ENCODE peak calls at places on chromosomes 6 and 20, in five cellular contexts. Z is HAP-1; C is neuronal stem cell; E is Caco-2; I is CD8-positive, alpha-beta T cell. M is an unnamed sample.
A peak's percentile ranks its signal among the peaks of the same experiment; 100 is the strongest.

GRCh38 chr6:53065266-53066058 is at the start of gene FBXO9:
- DNase-seq in C (peak; percentile 79), E (peak; percentile 53), Z (peak; percentile 75), I (peak; percentile 49), M (peak; percentile 80)

GRCh38 chr20:58719971-58720371 is 27.4 kb downstream of the NPEPL1 start:
- DNase-seq in I (no peak), E (peak; percentile 34), Z (no peak), C (no peak), M (no peak)

GRCh38 chr6:166106076-166106686 is 61.5 kb downstream of the TBXT start:
- DNase-seq in C (peak; percentile 69), E (peak; percentile 68), Z (peak; percentile 88), I (peak; percentile 25), M (peak; percentile 27)

GRCh38 chr6:167758309-167759023 is 68.2 kb upstream of the AFDN start:
- DNase-seq in C (no peak), Z (no peak), E (no peak), I (no peak), M (no peak)

GRCh38 chr20:48751871-48752270 is 75.9 kb downstream of the PREX1 start:
- DNase-seq in C (no peak), Z (no peak), E (no peak), I (no peak), M (no peak)

GRCh38 chr20:32585011-32585518 is at the start of gene NOL4L:
- DNase-seq in I (no peak), C (no peak), Z (peak; percentile 56), E (no peak), M (peak; percentile 34)

GRCh38 chr20:7736336-7736735 is 203.9 kb downstream of the HAO1 start:
- DNase-seq in E (no peak), Z (no peak), C (no peak), I (no peak), M (no peak)

GRCh38 chr6:62904687-62905086 is 306.6 kb upstream of the FKBP1C start:
- DNase-seq in Z (no peak), C (no peak), I (no peak), E (no peak), M (no peak)

GRCh38 chr6:89315199-89315598 is at the start of gene GABRR2:
- DNase-seq in Z (no peak), I (no peak), E (no peak), C (no peak), M (no peak)

GRCh38 chr20:33415948-33416347 is 14.6 kb upstream of the CDK5RAP1 start:
- DNase-seq in I (no peak), C (peak; percentile 4), Z (peak; percentile 57), E (no peak), M (no peak)

GRCh38 chr6:122068291-122068769 is 331.1 kb upstream of the HSF2 start:
- DNase-seq in E (no peak), C (no peak), I (no peak), Z (no peak), M (no peak)

GRCh38 chr6:103215835-103216234 is 1643.9 kb downstream of the HACE1 start:
- DNase-seq in C (no peak), Z (no peak), E (no peak), I (no peak), M (no peak)

GRCh38 chr6:14275493-14275851 is 157.9 kb downstream of the CD83 start:
- DNase-seq in E (no peak), C (no peak), Z (no peak), I (no peak), M (no peak)

GRCh38 chr20:51134405-51134804 is 111.5 kb upstream of the KCNG1 start:
- DNase-seq in E (peak; percentile 23), I (no peak), C (no peak), Z (no peak), M (no peak)

GRCh38 chr20:62305149-62305764 is 2.5 kb downstream of the ADRM1 start:
- DNase-seq in Z (no peak), C (no peak), I (no peak), E (no peak), M (no peak)

GRCh38 chr6:148842631-148843030 is 95.8 kb downstream of the UST start:
- DNase-seq in Z (no peak), I (no peak), C (no peak), E (no peak), M (no peak)

GRCh38 chr20:31907046-31907445 is 36.6 kb downstream of the TTLL9 start:
- DNase-seq in I (no peak), Z (no peak), E (no peak), C (no peak), M (no peak)

GRCh38 chr6:151029976-151030375 is 164.5 kb downstream of the MTHFD1L start:
- DNase-seq in Z (no peak), I (no peak), E (no peak), C (no peak), M (no peak)

GRCh38 chr20:29300579-29301551 is 1956.6 kb upstream of the DEFB115 start:
- DNase-seq in C (no peak), I (no peak), E (no peak), Z (no peak), M (no peak)

GRCh38 chr6:2264932-2265331 is 19.5 kb upstream of the GMDS start:
- DNase-seq in C (no peak), I (no peak), E (no peak), Z (no peak), M (no peak)

GRCh38 chr6:132298344-132298949 is 102.8 kb downstream of the MOXD1 start:
- DNase-seq in Z (peak; percentile 70), C (no peak), I (no peak), E (peak; percentile 39), M (no peak)

DNA sequence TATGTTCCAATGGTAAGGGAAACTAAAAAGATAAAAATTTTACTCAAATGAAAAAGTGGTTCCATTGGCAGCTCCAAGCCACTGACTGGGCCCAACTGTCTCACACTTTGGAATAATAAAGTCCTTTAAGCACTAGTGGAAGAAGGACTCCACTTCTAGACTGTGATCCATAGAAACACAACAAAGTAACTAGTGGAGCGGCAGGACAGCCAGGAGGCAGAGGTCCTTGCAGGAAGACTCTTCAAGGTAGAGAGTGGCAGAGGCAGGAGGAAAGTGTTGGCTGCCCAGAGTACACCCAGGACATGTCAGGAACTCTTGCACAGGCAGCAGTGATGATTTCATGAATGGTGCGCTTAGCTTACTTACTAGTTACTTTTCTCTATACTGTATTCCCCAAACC is 65.0 kb upstream of the CCN6 start:
- DNase-seq in C (no peak), E (no peak), I (no peak), Z (no peak), M (no peak)
- H3K4me1 ChIP-seq in C (peaks cover 9% of the 10 kb centered on the region), E (peaks cover 26% of the 10 kb centered on the region), I (peaks cover 86% of the 10 kb centered on the region), Z (no peaks in the 10 kb centered on the region), M (peaks cover 98% of the 10 kb centered on the region)

DNA sequence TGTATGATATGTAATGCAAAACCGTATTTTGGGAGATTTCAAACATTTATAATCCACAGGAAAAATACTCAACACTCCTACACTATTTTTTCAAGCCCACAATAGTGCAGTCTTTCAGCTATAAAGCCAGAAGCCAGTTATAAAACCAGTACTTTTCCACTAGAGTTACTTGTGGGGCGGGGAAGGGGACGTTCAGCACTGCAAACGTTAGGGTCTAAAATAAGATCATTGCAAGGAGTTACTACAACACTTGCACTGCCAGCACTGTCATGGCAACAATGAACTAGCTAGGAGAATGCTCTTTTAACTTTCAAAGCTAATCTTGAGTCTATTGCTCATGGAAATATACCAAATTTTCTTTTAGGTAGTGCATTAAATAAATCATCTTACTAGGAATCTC is 14.7 kb downstream of the SESN1 start:
- DNase-seq in Z (peak; percentile 41), E (no peak), I (no peak), C (no peak), M (no peak)
- H3K4me1 ChIP-seq in Z (peaks cover 13% of the 10 kb centered on the region), E (no peaks in the 10 kb centered on the region), I (no peaks in the 10 kb centered on the region), C (peaks cover 7% of the 10 kb centered on the region), M (no peaks in the 10 kb centered on the region)

GRCh38 chr20:47546184-47547033 is 44.7 kb downstream of the NCOA3 start:
- DNase-seq in I (no peak), Z (no peak), C (no peak), E (no peak), M (no peak)

GRCh38 chr20:47544240-47544639 is 42.6 kb downstream of the NCOA3 start:
- DNase-seq in C (no peak), Z (no peak), E (no peak), I (no peak), M (no peak)

GRCh38 chr20:47545499-47545898 is 43.8 kb downstream of the NCOA3 start:
- DNase-seq in E (no peak), C (no peak), Z (no peak), I (no peak), M (no peak)

GRCh38 chr20:47543006-47543431 is 41.3 kb downstream of the NCOA3 start:
- DNase-seq in I (no peak), E (no peak), Z (no peak), C (no peak), M (no peak)

GRCh38 chr20:47544852-47545251 is 43.2 kb downstream of the NCOA3 start:
- DNase-seq in C (no peak), I (no peak), Z (no peak), E (no peak), M (no peak)
- H3K4me1 ChIP-seq in C (peaks cover 13% of the 10 kb centered on the region), I (peaks cover 41% of the 10 kb centered on the region), Z (peaks cover 11% of the 10 kb centered on the region), E (peaks cover 20% of the 10 kb centered on the region), M (peaks cover 3% of the 10 kb centered on the region)

GRCh38 chr6:7155871-7156579 is 48.3 kb downstream of the RREB1 start:
- DNase-seq in I (no peak), C (no peak), Z (no peak), E (no peak), M (no peak)
- H3K4me1 ChIP-seq in I (peaks cover 47% of the 10 kb centered on the region), C (peaks cover 6% of the 10 kb centered on the region), Z (peaks cover 13% of the 10 kb centered on the region), E (peaks cover 23% of the 10 kb centered on the region), M (peaks cover 36% of the 10 kb centered on the region)

GRCh38 chr6:101716810-101717209 is 323.3 kb downstream of the GRIK2 start:
- DNase-seq in E (no peak), I (no peak), C (no peak), Z (no peak), M (no peak)
- H3K4me1 ChIP-seq in E (no peaks in the 10 kb centered on the region), I (no peaks in the 10 kb centered on the region), C (no peaks in the 10 kb centered on the region), Z (peaks cover 4% of the 10 kb centered on the region), M (no peaks in the 10 kb centered on the region)